ENCODE peak calls at places on chromosome 12, in four cellular contexts. One of them, this sample, is unnamed.

GRCh38 chr12:75638792-75639191 is 127.4 kb upstream of the KRR1 start:
- DNase-seq in fibroblast of the aortic adventitia: no peak
- DNase-seq in ovary: no peak
- DNase-seq in testis: no peak
- DNase-seq in this sample: no peak

GRCh38 chr12:16555630-16556029 is 50.3 kb downstream of the LMO3 start:
- DNase-seq in fibroblast of the aortic adventitia: peak; percentile 57
- DNase-seq in ovary: no peak
- DNase-seq in testis: no peak
- DNase-seq in this sample: peak; percentile 8

GRCh38 chr12:1579626-1580025 is 14.8 kb downstream of the FBXL14 start:
- DNase-seq in testis: no peak
- DNase-seq in ovary: no peak
- DNase-seq in fibroblast of the aortic adventitia: peak; percentile 46
- DNase-seq in this sample: no peak

GRCh38 chr12:77577756-77578155 is 252.9 kb upstream of the NAV3 start:
- DNase-seq in fibroblast of the aortic adventitia: peak; percentile 47
- DNase-seq in testis: no peak
- DNase-seq in ovary: no peak
- DNase-seq in this sample: no peak

GRCh38 chr12:1928439-1929121 is 10.1 kb upstream of the CACNA2D4 start:
- DNase-seq in fibroblast of the aortic adventitia: no peak
- DNase-seq in ovary: peak; percentile 9
- DNase-seq in testis: peak; percentile 10
- DNase-seq in this sample: no peak

GRCh38 chr12:4270016-4270669 is 3.4 kb upstream of the CCND2 start:
- DNase-seq in testis: no peak
- DNase-seq in ovary: peak; percentile 40
- DNase-seq in fibroblast of the aortic adventitia: no peak
- DNase-seq in this sample: peak; percentile 18

GRCh38 chr12:70467908-70468733 is 102.0 kb downstream of the KCNMB4 start:
- DNase-seq in ovary: no peak
- DNase-seq in fibroblast of the aortic adventitia: no peak
- DNase-seq in testis: peak; percentile 67
- DNase-seq in this sample: no peak

GRCh38 chr12:117587646-117588287 is 226.3 kb upstream of the NOS1 start:
- DNase-seq in fibroblast of the aortic adventitia: peak; percentile 1
- DNase-seq in ovary: peak; percentile 12
- DNase-seq in testis: peak; percentile 71
- DNase-seq in this sample: peak; percentile 73

GRCh38 chr12:6430124-6430989 is 14.4 kb upstream of the CD27 start:
- DNase-seq in ovary: peak; percentile 77
- DNase-seq in testis: peak; percentile 87
- DNase-seq in fibroblast of the aortic adventitia: peak; percentile 100
- DNase-seq in this sample: no peak

GRCh38 chr12:131583085-131583712 is 127.7 kb upstream of the SFSWAP start:
- DNase-seq in testis: no peak
- DNase-seq in ovary: no peak
- DNase-seq in fibroblast of the aortic adventitia: no peak
- DNase-seq in this sample: no peak

GRCh38 chr12:75994069-75994740 is 37.4 kb downstream of the PHLDA1 start:
- DNase-seq in ovary: no peak
- DNase-seq in fibroblast of the aortic adventitia: no peak
- DNase-seq in testis: no peak
- DNase-seq in this sample: no peak

GRCh38 chr12:5171701-5172100 is 128.0 kb downstream of the KCNA5 start:
- DNase-seq in testis: peak; percentile 20
- DNase-seq in ovary: no peak
- DNase-seq in fibroblast of the aortic adventitia: peak; percentile 50
- DNase-seq in this sample: peak; percentile 54

GRCh38 chr12:7989827-7990491 is 42.6 kb upstream of the FOXJ2 start:
- DNase-seq in ovary: no peak
- DNase-seq in testis: peak; percentile 47
- DNase-seq in fibroblast of the aortic adventitia: no peak
- DNase-seq in this sample: no peak

GRCh38 chr12:73465106-73465505 is 1072.5 kb upstream of the ATXN7L3B start:
- DNase-seq in fibroblast of the aortic adventitia: no peak
- DNase-seq in testis: no peak
- DNase-seq in ovary: no peak
- DNase-seq in this sample: no peak

GRCh38 chr12:131643581-131644452 is 67.1 kb upstream of the SFSWAP start:
- DNase-seq in testis: peak; percentile 48
- DNase-seq in fibroblast of the aortic adventitia: no peak
- DNase-seq in ovary: no peak
- DNase-seq in this sample: no peak

GRCh38 chr12:62601765-62602444 is 135.3 kb downstream of the MON2 start:
- DNase-seq in testis: no peak
- DNase-seq in ovary: no peak
- DNase-seq in fibroblast of the aortic adventitia: no peak
- DNase-seq in this sample: no peak

GRCh38 chr12:62600038-62600437 is 133.4 kb downstream of the MON2 start:
- DNase-seq in ovary: no peak
- DNase-seq in testis: no peak
- DNase-seq in fibroblast of the aortic adventitia: no peak
- DNase-seq in this sample: no peak

GRCh38 chr12:62597253-62597652 is 130.6 kb downstream of the MON2 start:
- DNase-seq in testis: no peak
- DNase-seq in ovary: no peak
- DNase-seq in fibroblast of the aortic adventitia: no peak
- DNase-seq in this sample: no peak

GRCh38 chr12:62602445-62603060 is 135.9 kb downstream of the MON2 start:
- DNase-seq in testis: peak; percentile 94
- DNase-seq in fibroblast of the aortic adventitia: peak; percentile 91
- DNase-seq in ovary: peak; percentile 89
- DNase-seq in this sample: peak; percentile 76

DNA sequence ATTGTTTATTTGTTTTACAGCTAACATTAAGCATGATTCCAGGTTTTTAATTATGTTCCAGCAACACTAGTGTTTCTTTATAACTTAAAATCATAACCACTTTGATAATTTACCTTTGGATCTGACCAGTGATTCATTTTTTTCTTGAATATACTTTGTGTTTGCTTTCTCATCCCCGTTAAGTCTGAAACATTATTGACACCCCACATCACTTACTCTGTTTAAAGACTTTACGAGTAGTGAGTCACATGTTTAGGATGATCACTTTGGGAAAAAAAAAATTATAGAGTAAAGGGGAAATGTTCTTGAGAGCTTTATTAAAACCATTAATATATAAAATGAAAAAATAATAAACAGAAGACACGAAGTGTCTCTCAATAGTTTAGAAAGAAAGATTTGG is 132.2 kb downstream of the MON2 start:
- DNase-seq in testis: no peak
- DNase-seq in ovary: no peak
- DNase-seq in fibroblast of the aortic adventitia: no peak
- DNase-seq in this sample: no peak
- TF ChIP-seq CTCF in testis: no peak
- TF ChIP-seq CTCF in ovary: no peak
- TF ChIP-seq CTCF in fibroblast of the aortic adventitia: no peak
- TF ChIP-seq CTCF in this sample: no peak

DNA sequence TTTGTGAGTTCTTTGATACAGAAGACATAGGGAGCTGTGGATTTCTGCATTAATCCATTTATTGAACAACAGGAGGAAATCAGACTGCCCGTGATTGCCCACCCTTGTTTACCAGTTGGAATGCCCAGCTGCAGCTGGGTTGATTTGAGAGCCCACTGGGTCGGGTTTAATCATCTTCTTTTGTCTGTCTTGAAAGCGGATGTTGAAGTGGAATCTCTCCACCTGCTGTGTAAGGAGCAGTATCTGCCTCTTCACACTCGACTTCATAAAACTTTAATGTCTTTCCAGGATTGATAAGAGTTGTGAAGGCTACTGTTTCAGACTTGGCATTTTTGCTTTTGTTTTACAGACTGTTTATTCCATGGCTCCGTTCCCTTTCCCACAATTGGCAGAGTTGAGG is 39.9 kb downstream of the TBC1D30 start:
- DNase-seq in fibroblast of the aortic adventitia: no peak
- DNase-seq in testis: no peak
- DNase-seq in ovary: no peak
- DNase-seq in this sample: no peak
- TF ChIP-seq CTCF in fibroblast of the aortic adventitia: no peak
- TF ChIP-seq CTCF in testis: no peak
- TF ChIP-seq CTCF in ovary: no peak
- TF ChIP-seq CTCF in this sample: no peak

GRCh38 chr12:111285191-111285590 is 83.7 kb downstream of the PHETA1 start:
- DNase-seq in fibroblast of the aortic adventitia: no peak
- DNase-seq in testis: no peak
- DNase-seq in ovary: no peak
- DNase-seq in this sample: no peak
- TF ChIP-seq CTCF in fibroblast of the aortic adventitia: no peak
- TF ChIP-seq CTCF in testis: no peak
- TF ChIP-seq CTCF in ovary: no peak
- TF ChIP-seq CTCF in this sample: no peak

DNA sequence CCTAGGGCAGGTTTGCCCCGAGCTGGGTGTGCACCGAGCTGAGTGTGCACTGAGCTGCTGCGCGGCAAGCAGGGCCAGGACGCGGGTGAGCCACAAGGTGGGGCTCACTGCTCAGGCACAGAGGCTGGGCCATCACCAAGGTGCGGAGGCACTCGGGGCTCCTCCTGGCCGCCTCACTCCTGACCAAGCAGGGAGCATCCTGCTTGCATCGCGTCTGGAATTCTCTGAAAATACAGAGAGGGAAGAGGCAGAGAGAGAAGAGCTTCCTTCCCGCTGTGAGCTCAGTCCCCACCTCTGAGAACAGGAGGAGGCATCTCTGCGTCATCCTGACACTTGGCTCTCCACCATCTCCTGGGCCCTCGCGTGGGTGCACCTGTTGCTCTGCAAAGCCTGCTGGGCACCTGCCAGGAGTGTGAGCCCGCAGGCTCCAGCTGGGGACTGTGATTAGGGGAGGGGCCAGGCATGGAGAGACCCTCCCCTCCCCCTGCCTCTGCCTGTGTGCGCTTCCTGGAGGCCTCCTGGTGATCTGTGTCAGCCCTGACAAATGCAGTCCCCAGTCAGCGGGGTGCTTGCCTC is 116.3 kb downstream of the GLT1D1 start:
- DNase-seq in fibroblast of the aortic adventitia: no peak
- DNase-seq in testis: peak; percentile 44
- DNase-seq in ovary: no peak
- DNase-seq in this sample: peak; percentile 29
- TF ChIP-seq CTCF in fibroblast of the aortic adventitia: no peak
- TF ChIP-seq CTCF in testis: peak; percentile 35
- TF ChIP-seq CTCF in ovary: no peak
- TF ChIP-seq CTCF in this sample: no peak

GRCh38 chr12:61037792-61038191 is 1222.4 kb upstream of the USP15 start:
- DNase-seq in ovary: no peak
- DNase-seq in fibroblast of the aortic adventitia: no peak
- DNase-seq in testis: no peak
- DNase-seq in this sample: no peak
- TF ChIP-seq CTCF in ovary: no peak
- TF ChIP-seq CTCF in fibroblast of the aortic adventitia: no peak
- TF ChIP-seq CTCF in testis: no peak
- TF ChIP-seq CTCF in this sample: no peak